ENCODE peak calls at places on chromosomes 6 and 20, in five cellular contexts. O is CD8-positive, alpha-beta T cell; T is stomach; U is CD4-positive, alpha-beta T cell; H is astrocyte of the spinal cord. D is an unnamed sample.

GRCh38 chr20:18057106-18057993 is at the start of gene OVOL2:
- DNase-seq in O (no peak), T (peak), U (no peak), H (no peak), D (no peak)

GRCh38 chr6:47714802-47715201 is 16.4 kb downstream of the ADGRF4 start:
- DNase-seq in O (no peak), T (no peak), U (no peak), H (no peak), D (no peak)

GRCh38 chr20:603116-603640 is 6.9 kb downstream of the TCF15 start:
- DNase-seq in O (no peak), T (no peak), U (no peak), H (no peak), D (no peak)

GRCh38 chr6:112027942-112028674 is 25.8 kb upstream of the CCN6 start:
- DNase-seq in O (peak), T (no peak), U (peak), H (no peak), D (no peak)

GRCh38 chr6:111888928-111889696 is 15.9 kb upstream of the FYN start:
- DNase-seq in O (no peak), T (no peak), U (no peak), H (peak), D (no peak)

GRCh38 chr20:33684533-33685327 is 1.5 kb downstream of the E2F1 start:
- DNase-seq in O (no peak), T (no peak), U (no peak), H (no peak), D (no peak)

GRCh38 chr6:151497935-151498726 is 4.3 kb downstream of the CCDC170 start:
- DNase-seq in O (no peak), T (no peak), U (no peak), H (no peak), D (no peak)

GRCh38 chr6:3523288-3523670 is 66.4 kb upstream of the SLC22A23 start:
- DNase-seq in O (no peak), T (no peak), U (no peak), H (no peak), D (no peak)

GRCh38 chr6:132764370-132764769 is 6.7 kb upstream of the VNN2 start:
- DNase-seq in O (no peak), T (peak), U (no peak), H (peak), D (no peak)

GRCh38 chr6:12241493-12242214 is 48.5 kb upstream of the EDN1 start:
- DNase-seq in O (no peak), T (no peak), U (no peak), H (no peak), D (no peak)

GRCh38 chr20:6707231-6707870 is 60.1 kb upstream of the BMP2 start:
- DNase-seq in O (no peak), T (no peak), U (no peak), H (no peak), D (no peak)

GRCh38 chr20:58372836-58373235 is 16.2 kb upstream of the VAPB start:
- DNase-seq in O (no peak), T (no peak), U (no peak), H (no peak), D (no peak)

GRCh38 chr6:167795874-167796667 is 30.6 kb upstream of the AFDN start:
- DNase-seq in O (no peak), T (peak), U (no peak), H (no peak), D (peak)

GRCh38 chr6:33073431-33073871 is at the start of gene HLA-DPA1:
- DNase-seq in O (no peak), T (peak), U (peak), H (no peak), D (no peak)

GRCh38 chr6:169972736-169973135 is 221.3 kb downstream of the ERMARD start:
- DNase-seq in O (no peak), T (peak), U (no peak), H (no peak), D (no peak)

GRCh38 chr6:16741112-16742016 is 19.9 kb downstream of the ATXN1 start:
- DNase-seq in O (no peak), T (no peak), U (no peak), H (peak), D (no peak)

GRCh38 chr20:40323411-40323810 is 365.6 kb downstream of the MAFB start:
- DNase-seq in O (no peak), T (no peak), U (no peak), H (peak), D (no peak)

GRCh38 chr20:53884859-53885654 is 185.3 kb downstream of the BCAS1 start:
- DNase-seq in O (peak), T (no peak), U (no peak), H (no peak), D (no peak)
- TF ChIP-seq CTCF in O (no peak), T (no peak), U (no peak), H (no peak), D (no peak)

DNA sequence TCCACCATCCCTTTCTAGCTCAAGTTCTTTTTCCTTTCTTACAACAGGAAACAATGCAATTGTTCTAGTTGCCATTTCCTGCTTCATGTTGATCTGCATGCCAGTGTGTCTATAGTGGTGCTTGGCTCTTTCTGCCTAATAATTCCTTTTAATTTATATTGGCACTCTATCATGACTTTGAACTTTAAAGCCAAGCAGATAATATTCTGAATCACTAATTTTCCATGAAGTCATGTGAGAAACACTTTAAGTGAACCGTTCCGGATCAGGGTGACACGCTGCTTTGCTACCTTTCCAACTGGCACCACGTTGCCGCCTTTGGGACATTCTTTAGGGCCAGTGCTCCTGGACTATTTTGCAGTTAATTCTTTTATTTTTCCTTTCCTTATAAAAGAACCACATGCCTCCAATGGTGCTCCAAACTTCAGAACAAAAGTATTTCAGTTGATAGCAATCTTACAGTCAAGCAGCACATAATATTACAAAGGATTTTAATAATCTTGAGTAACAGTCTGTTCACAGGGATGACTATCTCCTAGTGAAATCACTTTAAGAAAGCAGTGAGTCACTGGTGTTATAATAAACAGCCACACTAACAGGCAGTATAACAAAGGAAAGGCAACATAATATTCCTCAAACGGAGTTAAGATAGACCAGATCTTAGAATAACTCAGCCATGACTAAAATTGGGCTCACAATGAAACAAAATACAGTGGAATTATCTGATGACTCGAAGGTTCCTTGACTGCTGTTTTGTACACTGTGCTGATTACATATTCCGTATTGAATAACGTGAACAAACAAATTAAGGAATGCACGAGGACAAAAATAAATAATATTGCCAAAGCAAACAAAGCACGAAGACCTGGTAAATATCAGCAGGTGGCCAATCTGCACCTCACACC is 19.0 kb upstream of the BLOC1S5 start:
- DNase-seq in O (no peak), T (peak), U (no peak), H (peak), D (no peak)
- TF ChIP-seq CTCF in O (no peak), T (no peak), U (no peak), H (no peak), D (no peak)

DNA sequence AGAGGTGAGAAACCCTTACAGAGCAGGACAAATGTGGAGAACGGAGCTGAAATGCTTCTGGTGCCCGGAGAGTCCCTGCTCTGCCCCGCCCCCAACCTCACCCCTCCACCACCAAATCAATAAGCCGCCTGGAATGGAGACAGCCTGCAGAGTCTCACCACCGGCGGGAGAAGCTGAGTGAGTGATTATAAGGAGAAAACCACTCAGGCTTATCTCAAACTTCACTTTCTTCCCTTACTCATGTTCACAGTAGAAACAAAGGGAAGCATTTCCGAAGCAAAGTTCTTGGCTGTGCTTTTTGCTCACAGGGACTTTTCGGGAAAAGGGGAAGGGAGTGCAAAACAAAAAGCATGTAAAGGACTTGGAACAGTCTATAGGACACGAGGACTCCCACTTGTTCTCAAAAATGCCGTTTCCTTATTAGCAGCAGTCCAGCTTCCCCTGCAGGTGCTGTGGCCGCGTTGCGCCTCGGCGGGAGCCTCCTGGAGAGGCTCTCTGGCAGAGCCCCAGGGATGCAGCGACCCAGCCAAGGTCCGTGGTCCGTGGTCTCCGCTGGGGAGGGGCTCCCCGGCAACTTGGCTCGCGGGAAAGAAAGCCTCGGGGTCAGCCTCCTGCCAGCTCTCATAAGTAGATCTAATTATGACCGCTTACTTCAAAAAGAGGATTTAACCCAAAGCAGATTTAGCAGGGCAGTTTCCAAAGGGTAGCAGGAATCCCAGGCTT is 64.8 kb upstream of the TMEM30A start:
- DNase-seq in O (no peak), T (no peak), U (no peak), H (peak), D (no peak)
- TF ChIP-seq CTCF in O (no peak), T (no peak), U (no peak), H (peak), D (no peak)

DNA sequence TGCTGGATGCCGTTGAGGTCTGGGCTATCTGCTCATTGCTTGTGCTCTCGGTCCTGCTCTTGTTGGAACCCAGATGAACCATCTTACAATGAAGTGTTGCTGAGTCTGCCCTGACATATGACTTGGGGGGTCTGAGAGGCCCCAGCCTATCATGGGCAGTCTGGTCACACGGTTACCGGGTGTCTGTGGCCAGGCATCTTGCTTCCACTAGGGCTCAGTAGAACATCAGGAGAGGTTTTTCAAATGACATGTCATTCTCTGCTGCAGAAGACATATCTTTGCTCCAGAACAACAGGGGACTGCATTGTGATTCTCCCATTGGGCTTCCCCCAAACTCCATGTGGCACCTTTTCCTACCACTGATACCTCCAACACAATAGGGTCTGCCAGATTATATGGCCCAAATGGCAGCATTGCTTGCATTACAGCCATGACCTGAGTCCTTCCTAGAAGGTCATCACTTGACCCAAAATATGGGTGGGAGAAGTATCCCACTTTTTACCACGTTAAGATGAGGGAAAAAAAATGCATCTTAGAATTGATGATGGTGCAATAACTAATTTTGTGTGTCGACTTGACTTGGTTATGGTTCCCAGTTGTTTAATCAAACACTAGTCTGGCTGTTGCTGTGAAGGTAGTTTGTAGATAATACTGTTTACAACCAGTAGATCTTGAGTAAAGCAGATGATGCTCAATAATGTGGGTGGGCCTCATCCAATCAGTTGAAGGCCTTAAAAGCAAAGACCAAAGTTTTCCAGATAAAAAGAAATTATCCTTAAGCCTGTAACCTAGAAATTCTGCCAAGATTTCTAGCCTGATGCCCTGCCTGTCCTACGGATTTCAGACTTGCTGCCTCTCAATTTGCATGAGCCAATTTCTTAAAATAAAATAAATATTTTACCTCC is 241.0 kb downstream of the QKI start:
- DNase-seq in O (no peak), T (no peak), U (no peak), H (no peak), D (no peak)
- TF ChIP-seq CTCF in O (no peak), T (no peak), U (no peak), H (no peak), D (no peak)

DNA sequence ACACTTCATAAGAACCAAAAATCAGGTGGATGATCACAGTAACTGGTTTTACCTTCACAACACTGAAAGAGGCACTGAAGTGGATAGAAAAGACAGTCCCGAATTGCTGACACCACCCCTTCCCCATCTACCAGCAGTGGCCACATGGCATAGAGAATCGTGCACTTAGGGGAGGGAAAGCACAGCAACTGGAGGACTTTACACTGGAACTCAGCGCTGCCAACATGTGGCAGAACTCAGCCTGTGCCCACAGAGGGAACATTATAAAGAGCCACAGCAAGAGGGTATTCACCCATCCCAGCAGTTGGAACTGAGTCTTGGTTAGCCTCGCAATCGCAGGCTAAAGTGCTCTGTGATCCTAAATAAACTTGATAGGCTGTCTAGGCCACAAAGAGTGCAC is 6.5 kb upstream of the KIAA1586 start:
- DNase-seq in O (no peak), T (no peak), U (no peak), H (no peak), D (no peak)
- TF ChIP-seq CTCF in O (no peak), T (no peak), U (no peak), H (peak), D (no peak)

GRCh38 chr6:158517038-158517437 is 42.9 kb upstream of the TMEM181 start:
- DNase-seq in O (no peak), T (no peak), U (no peak), H (no peak), D (no peak)

GRCh38 chr6:158519354-158519753 is 40.5 kb upstream of the TMEM181 start:
- DNase-seq in O (no peak), T (no peak), U (no peak), H (no peak), D (no peak)

GRCh38 chr6:158517581-158517980 is 42.3 kb upstream of the TMEM181 start:
- DNase-seq in O (no peak), T (no peak), U (no peak), H (peak), D (no peak)

GRCh38 chr6:158519761-158520160 is 40.1 kb upstream of the TMEM181 start:
- DNase-seq in O (no peak), T (no peak), U (no peak), H (no peak), D (no peak)

DNA sequence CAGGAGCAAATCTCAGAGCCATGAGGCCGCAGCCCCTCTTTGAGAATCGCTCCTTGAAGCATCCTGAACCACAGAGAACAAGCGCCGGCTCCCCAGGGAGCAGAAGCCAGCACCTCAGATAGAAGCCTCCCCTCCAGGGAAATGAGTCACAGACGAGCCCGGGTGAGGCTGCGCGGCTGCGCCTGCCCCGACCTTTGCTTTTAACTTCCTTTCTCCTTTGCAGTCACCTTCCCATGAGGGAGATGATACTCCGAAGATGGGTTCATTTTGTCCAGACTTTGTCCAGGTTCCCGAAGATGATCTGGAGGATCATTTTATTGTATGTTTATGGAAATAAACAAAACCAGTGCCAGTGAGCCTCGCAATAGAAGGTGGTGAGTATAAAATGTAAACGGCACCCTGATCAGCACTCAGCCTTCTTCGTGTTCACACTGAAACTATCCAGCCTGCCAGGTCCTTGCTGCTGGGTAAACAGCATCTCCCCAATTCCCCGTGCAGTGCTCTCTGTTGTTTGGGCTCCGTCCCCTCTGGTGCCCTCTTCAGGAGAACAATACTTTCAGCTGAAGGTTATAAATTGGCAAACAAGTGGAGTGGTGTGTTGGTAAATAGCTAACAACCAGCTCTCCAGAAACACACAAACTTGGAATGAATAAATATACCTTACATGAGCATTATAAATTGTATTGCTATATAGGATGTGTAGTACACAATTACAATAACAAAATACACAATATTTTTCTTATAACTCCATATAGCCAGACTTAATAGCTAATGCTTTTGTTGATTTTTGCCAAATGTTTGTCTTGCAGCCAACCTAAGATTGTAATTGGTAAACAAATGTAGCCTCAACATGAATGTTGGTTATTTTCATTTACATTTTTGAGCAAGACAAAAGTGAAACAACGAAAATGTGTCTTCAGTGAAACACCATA is 41.4 kb upstream of the TMEM181 start:
- DNase-seq in O (peak), T (peak), U (peak), H (peak), D (no peak)
- TF ChIP-seq CTCF in O (no peak), T (no peak), U (peak), H (peak), D (peak)

GRCh38 chr6:158715330-158716311 is 65.8 kb downstream of the SYTL3 start:
- DNase-seq in O (no peak), T (no peak), U (no peak), H (no peak), D (no peak)
- TF ChIP-seq CTCF in O (no peak), T (no peak), U (no peak), H (no peak), D (no peak)

DNA sequence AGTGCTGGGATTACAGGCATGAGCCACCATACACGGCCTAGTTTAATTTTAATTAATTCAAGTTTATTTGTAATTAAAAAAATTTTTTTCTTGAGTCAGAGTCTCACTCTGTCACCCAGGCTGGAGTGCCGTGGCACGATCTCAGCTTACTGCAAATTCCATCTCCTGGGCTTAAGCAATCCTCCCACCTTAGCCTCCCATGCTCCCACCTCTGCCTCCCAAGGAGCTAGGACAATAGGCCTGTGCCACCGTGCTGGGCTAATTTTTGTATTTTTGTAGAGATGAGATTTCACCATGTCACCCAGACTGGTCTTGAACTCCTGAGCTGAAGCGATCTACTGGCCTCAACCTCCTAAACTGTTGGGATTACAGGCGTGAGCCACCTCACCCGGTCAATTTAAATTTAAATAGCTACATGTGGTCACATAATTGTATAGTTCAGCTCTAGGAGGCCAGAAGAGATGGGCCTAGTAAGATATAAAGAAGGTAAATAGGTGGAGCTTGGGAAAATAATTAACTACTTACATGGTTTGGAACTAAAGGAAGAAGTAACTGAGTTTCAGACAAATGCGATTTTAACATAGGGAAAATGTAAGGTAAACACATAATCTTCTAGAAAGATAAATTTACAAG is 220.0 kb upstream of the CITED2 start:
- DNase-seq in O (no peak), T (no peak), U (no peak), H (no peak), D (no peak)
- TF ChIP-seq CTCF in O (no peak), T (no peak), U (no peak), H (no peak), D (no peak)

D was measured in psoas muscle.